ENCODE peak calls at places on chromosomes 12 and 14, in four cellular contexts. Y, N, E and S are unnamed samples.

GRCh38 chr12:7058163-7058845 is 2.2 kb upstream of the C1S start:
- DNase-seq in Y (no peak), N (no peak), E (no peak), S (no peak)

GRCh38 chr14:55160989-55161388 is 30.4 kb downstream of the DLGAP5 start:
- DNase-seq in Y (no peak), N (no peak), E (no peak), S (no peak)

GRCh38 chr12:57904848-57905811 is 36.2 kb upstream of the ATP23 start:
- DNase-seq in Y (peak; percentile 68), N (peak; percentile 81), E (peak; percentile 46), S (no peak)

GRCh38 chr12:39611818-39612217 is 7.8 kb downstream of the ABCD2 start:
- DNase-seq in Y (no peak), N (no peak), E (no peak), S (no peak)

GRCh38 chr12:100794441-100795192 is at the start of gene ANO4:
- DNase-seq in Y (no peak), N (no peak), E (no peak), S (no peak)

GRCh38 chr12:111268738-111269572 is 99.9 kb downstream of the PHETA1 start:
- DNase-seq in Y (no peak), N (peak; percentile 59), E (no peak), S (peak; percentile 36)

GRCh38 chr14:45051896-45052295 is 32.0 kb upstream of the PRPF39 start:
- DNase-seq in Y (no peak), N (no peak), E (no peak), S (no peak)

GRCh38 chr12:31687101-31687527 is 27.6 kb downstream of the ETFBKMT start:
- DNase-seq in Y (peak; percentile 5), N (no peak), E (peak; percentile 66), S (no peak)

GRCh38 chr12:70264067-70264867 is 21.0 kb downstream of the CNOT2 start:
- DNase-seq in Y (no peak), N (peak; percentile 30), E (no peak), S (no peak)

GRCh38 chr12:63133981-63134380 is 17.0 kb downstream of the AVPR1A start:
- DNase-seq in Y (no peak), N (no peak), E (no peak), S (no peak)

GRCh38 chr14:70303528-70304293 is 55.8 kb downstream of the COX16 start:
- DNase-seq in Y (no peak), N (peak; percentile 22), E (no peak), S (no peak)

GRCh38 chr12:106743270-106743988 is 31.1 kb upstream of the RIC8B start:
- DNase-seq in Y (no peak), N (no peak), E (no peak), S (no peak)

GRCh38 chr14:71321556-71322315 is 414.5 kb downstream of the PCNX1 start:
- DNase-seq in Y (no peak), N (no peak), E (no peak), S (no peak)

GRCh38 chr14:55915464-55915863 is 202.7 kb upstream of the PELI2 start:
- DNase-seq in Y (no peak), N (no peak), E (no peak), S (no peak)

GRCh38 chr14:71592361-71592760 is 339.9 kb upstream of the RGS6 start:
- DNase-seq in Y (no peak), N (no peak), E (no peak), S (no peak)

GRCh38 chr14:103923863-103924262 is 4.4 kb upstream of the TDRD9 start:
- DNase-seq in Y (no peak), N (peak; percentile 19), E (no peak), S (no peak)

GRCh38 chr12:25845415-25845814 is 113.1 kb upstream of the RASSF8 start:
- DNase-seq in Y (no peak), N (no peak), E (no peak), S (no peak)

GRCh38 chr12:28543021-28543890 is 353.0 kb downstream of the CCDC91 start:
- DNase-seq in Y (no peak), N (peak; percentile 19), E (peak; percentile 35), S (no peak)

GRCh38 chr12:46370792-46371717 is 1.5 kb downstream of the SLC38A2 start:
- DNase-seq in Y (no peak), N (peak; percentile 91), E (no peak), S (peak; percentile 77)

GRCh38 chr12:108616941-108617858 is 16.5 kb downstream of the SELPLG start:
- DNase-seq in Y (no peak), N (no peak), E (peak; percentile 93), S (peak; percentile 64)

GRCh38 chr12:31834158-31834557 is 105.3 kb upstream of the AMN1 start:
- DNase-seq in Y (no peak), N (no peak), E (no peak), S (no peak)

GRCh38 chr12:48980953-48981756 is 3.0 kb downstream of the WNT1 start:
- DNase-seq in Y (no peak), N (peak; percentile 51), E (no peak), S (no peak)

GRCh38 chr12:102816816-102817434 is 100.1 kb downstream of the PAH start:
- DNase-seq in Y (no peak), N (peak; percentile 35), E (no peak), S (no peak)

GRCh38 chr12:87866602-87867292 is 162.5 kb downstream of the C12orf50 start:
- DNase-seq in Y (no peak), N (no peak), E (no peak), S (no peak)

GRCh38 chr12:121657305-121658008 is 12.0 kb downstream of the MORN3 start:
- DNase-seq in Y (no peak), N (no peak), E (no peak), S (no peak)

GRCh38 chr14:96297000-96297399 is 41.0 kb downstream of the BDKRB1 start:
- DNase-seq in Y (no peak), N (no peak), E (no peak), S (no peak)

GRCh38 chr12:156945-157344 is 57.0 kb downstream of the SLC6A12 start:
- DNase-seq in Y (no peak), N (no peak), E (no peak), S (no peak)

GRCh38 chr14:49218436-49219092 is 367.6 kb downstream of the RPS29 start:
- DNase-seq in Y (no peak), N (no peak), E (no peak), S (no peak)

GRCh38 chr14:99564903-99565259 is 39.1 kb downstream of the CCDC85C start:
- DNase-seq in Y (no peak), N (no peak), E (no peak), S (no peak)

GRCh38 chr14:72284176-72284575 is 351.9 kb downstream of the RGS6 start:
- DNase-seq in Y (no peak), N (no peak), E (no peak), S (no peak)

GRCh38 chr14:102939820-102940561 is 17.5 kb downstream of the AMN start:
- DNase-seq in Y (no peak), N (no peak), E (no peak), S (no peak)

GRCh38 chr12:131863711-131864396 is 30.6 kb upstream of the ULK1 start:
- DNase-seq in Y (no peak), N (no peak), E (no peak), S (no peak)

GRCh38 chr12:42143401-42144173 is 1.1 kb downstream of the GXYLT1 start:
- DNase-seq in Y (no peak), N (no peak), E (no peak), S (no peak)

GRCh38 chr12:68521321-68521839 is 89.3 kb upstream of the RAP1B start:
- DNase-seq in Y (no peak), N (no peak), E (no peak), S (no peak)

GRCh38 chr12:80041691-80042090 is 57.6 kb upstream of the OTOGL start:
- DNase-seq in Y (no peak), N (no peak), E (no peak), S (no peak)

GRCh38 chr12:64665506-64665905 is 55.2 kb downstream of the RASSF3 start:
- DNase-seq in Y (no peak), N (no peak), E (peak; percentile 62), S (no peak)

GRCh38 chr14:92726933-92727262 is 21.5 kb downstream of the LGMN start:
- DNase-seq in Y (no peak), N (no peak), E (no peak), S (no peak)
- TF ChIP-seq SPI1 in Y (no peak), N (no peak), E (no peak), S (no peak)

GRCh38 chr12:53211476-53212381 is 4.7 kb upstream of the ITGB7 start:
- DNase-seq in Y (no peak), N (peak; percentile 74), E (no peak), S (no peak)

GRCh38 chr12:53210843-53211242 is 3.8 kb upstream of the ITGB7 start:
- DNase-seq in Y (no peak), N (no peak), E (no peak), S (no peak)

GRCh38 chr12:53208435-53208834 is 1.4 kb upstream of the ITGB7 start:
- DNase-seq in Y (no peak), N (no peak), E (no peak), S (no peak)

GRCh38 chr12:53207042-53207441 is at the start of gene ITGB7:
- DNase-seq in Y (peak; percentile 75), N (peak; percentile 63), E (peak; percentile 64), S (peak; percentile 60)

GRCh38 chr12:53208877-53209463 is 1.9 kb upstream of the ITGB7 start:
- DNase-seq in Y (peak; percentile 61), N (no peak), E (no peak), S (peak; percentile 64)
- TF ChIP-seq SPI1 in Y (peak; percentile 51), N (no peak), E (peak; percentile 82), S (peak; percentile 74)

GRCh38 chr12:62117041-62117440 is 143.2 kb upstream of the USP15 start:
- DNase-seq in Y (no peak), N (no peak), E (no peak), S (no peak)
- TF ChIP-seq SPI1 in Y (no peak), N (no peak), E (no peak), S (no peak)

GRCh38 chr12:94150483-94151225 is 2.3 kb downstream of the PLXNC1 start:
- DNase-seq in Y (no peak), N (no peak), E (no peak), S (no peak)

GRCh38 chr12:94147991-94148840 is at the start of gene PLXNC1:
- DNase-seq in Y (no peak), N (no peak), E (no peak), S (peak; percentile 76)

GRCh38 chr12:94149781-94150482 is 1.6 kb downstream of the PLXNC1 start:
- DNase-seq in Y (no peak), N (no peak), E (no peak), S (no peak)

GRCh38 chr12:94147377-94147990 is 893 bp upstream of the PLXNC1 start:
- DNase-seq in Y (no peak), N (no peak), E (no peak), S (no peak)

GRCh38 chr12:94148841-94149780 is 734 bp downstream of the PLXNC1 start:
- DNase-seq in Y (no peak), N (no peak), E (no peak), S (peak; percentile 68)
- TF ChIP-seq SPI1 in Y (no peak), N (no peak), E (no peak), S (no peak)